ENCODE peak calls at places on chromosome 20, in eight cellular contexts. E, C, L, N, B, F, U and M are unnamed samples.

GRCh38 chr20:25738198-25738597 is 41.5 kb upstream of the ZNF337 start:
- DNase-seq in E (no peak), C (peak; percentile 36), L (no peak), N (no peak), B (no peak), F (peak; percentile 61), U (peak; percentile 44), M (peak; percentile 18)

GRCh38 chr20:43558412-43559146 is at the start of gene SGK2:
- DNase-seq in E (no peak), C (peak; percentile 43), L (no peak), N (no peak), B (peak; percentile 90), F (peak; percentile 45), U (no peak), M (no peak)

GRCh38 chr20:35942243-35942642 is 12.1 kb downstream of the SCAND1 start:
- DNase-seq in E (no peak), C (no peak), L (no peak), N (no peak), B (no peak), F (no peak), U (no peak), M (no peak)

GRCh38 chr20:14441201-14441600 is 103.8 kb upstream of the FLRT3 start:
- DNase-seq in E (peak; percentile 6), C (peak; percentile 68), L (no peak), N (no peak), B (no peak), F (peak; percentile 38), U (no peak), M (no peak)

GRCh38 chr20:44866703-44867335 is 18.7 kb upstream of the YWHAB start:
- DNase-seq in E (peak; percentile 30), C (no peak), L (no peak), N (no peak), B (no peak), F (no peak), U (no peak), M (no peak)

GRCh38 chr20:62740286-62741141 is 31.9 kb downstream of the NTSR1 start:
- DNase-seq in E (peak; percentile 95), C (peak; percentile 95), L (peak; percentile 33), N (peak; percentile 10), B (no peak), F (peak; percentile 94), U (peak; percentile 24), M (peak; percentile 59)

GRCh38 chr20:41004561-41005360 is 23.9 kb upstream of the TOP1 start:
- DNase-seq in E (no peak), C (peak; percentile 44), L (no peak), N (no peak), B (no peak), F (peak; percentile 41), U (no peak), M (no peak)

GRCh38 chr20:11492846-11493245 is 424.8 kb upstream of the BTBD3 start:
- DNase-seq in E (no peak), C (no peak), L (no peak), N (no peak), B (no peak), F (no peak), U (no peak), M (no peak)

GRCh38 chr20:38523697-38524096 is 51.1 kb downstream of the RALGAPB start:
- DNase-seq in E (no peak), C (peak; percentile 65), L (no peak), N (no peak), B (no peak), F (peak; percentile 77), U (no peak), M (peak; percentile 8)

GRCh38 chr20:45355209-45355608 is 7.0 kb upstream of the SDC4 start:
- DNase-seq in E (peak; percentile 24), C (peak; percentile 88), L (no peak), N (no peak), B (no peak), F (peak; percentile 77), U (no peak), M (no peak)

GRCh38 chr20:58550661-58551060 is 35.5 kb upstream of the APCDD1L start:
- DNase-seq in E (no peak), C (peak; percentile 97), L (peak; percentile 61), N (no peak), B (no peak), F (peak; percentile 87), U (peak; percentile 85), M (peak; percentile 39)

GRCh38 chr20:51636123-51636522 is 93.6 kb upstream of the NFATC2 start:
- DNase-seq in E (peak; percentile 47), C (no peak), L (no peak), N (no peak), B (no peak), F (peak; percentile 72), U (no peak), M (no peak)

GRCh38 chr20:17666491-17666890 is 15.6 kb downstream of the RRBP1 start:
- DNase-seq in E (no peak), C (peak; percentile 60), L (peak; percentile 41), N (no peak), B (no peak), F (peak; percentile 69), U (no peak), M (no peak)

DNA sequence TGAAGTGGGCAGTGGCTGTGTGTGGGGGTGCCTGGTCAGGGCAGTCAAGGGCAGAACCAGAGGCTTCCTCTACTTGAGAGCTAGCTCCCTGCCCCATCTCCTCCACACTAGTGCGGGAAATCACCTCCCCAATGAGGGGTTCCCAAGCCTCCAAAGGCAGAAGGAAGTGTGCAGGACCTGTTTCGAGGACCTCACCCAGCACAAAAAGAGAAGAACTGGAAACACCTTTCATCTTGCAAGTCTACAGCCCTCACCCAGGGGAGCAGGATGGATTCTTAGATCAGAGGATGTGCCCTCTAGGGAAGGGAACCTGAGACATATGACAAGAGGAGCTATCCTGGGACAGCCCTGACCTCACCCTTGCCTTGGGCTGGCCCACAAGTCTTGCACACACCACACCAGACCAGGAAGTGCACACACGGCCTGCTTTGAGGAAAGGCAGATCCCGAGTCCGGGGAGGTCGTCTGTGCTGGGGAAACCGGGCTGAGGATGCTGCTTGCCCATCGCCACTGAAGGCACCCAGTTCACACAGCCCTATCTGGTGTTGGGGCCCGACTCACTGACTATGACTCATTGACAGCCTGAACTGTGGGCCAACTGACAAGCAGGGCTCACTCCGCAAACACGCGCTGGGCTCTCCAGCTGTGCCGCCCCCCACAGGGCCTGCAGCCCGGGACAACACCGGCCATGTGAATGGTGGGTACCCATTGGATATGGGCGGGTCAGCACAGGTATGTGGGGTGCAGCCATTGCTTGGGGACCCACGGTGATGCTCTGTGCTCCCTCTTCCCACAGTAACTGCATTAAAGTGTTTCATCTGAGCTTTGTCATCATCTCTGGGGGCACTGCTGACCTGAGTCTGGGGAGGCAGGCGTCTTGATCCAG is 1.8 kb downstream of the SAMD10 start:
- DNase-seq in E (no peak), C (peak; percentile 88), L (no peak), N (no peak), B (no peak), F (peak; percentile 69), U (no peak), M (no peak)
- TF ChIP-seq CTCF in E (no peak), C (no peak), L (no peak), N (no peak), B (no peak), F (no peak), U (no peak), M (no peak)

GRCh38 chr20:57388953-57389694 is 2.1 kb upstream of the RBM38 start:
- DNase-seq in E (peak; percentile 86), C (peak; percentile 15), L (no peak), N (peak; percentile 55), B (peak; percentile 98), F (peak; percentile 56), U (no peak), M (peak; percentile 4)
- H3K4me3 ChIP-seq in E (peak overlapping the region; percentile 78), C (peak overlapping the region; percentile 10), L (no peak overlapping the region), N (peak overlapping the region; percentile 58), B (peak overlapping the region; percentile 24), F (no peak overlapping the region), U (peak overlapping the region; percentile 8), M (no peak overlapping the region)

GRCh38 chr20:56979125-56979524 is 287.3 kb downstream of the BMP7 start:
- DNase-seq in E (no peak), C (no peak), L (no peak), N (no peak), B (no peak), F (no peak), U (no peak), M (no peak)

GRCh38 chr20:56981301-56981700 is 285.1 kb downstream of the BMP7 start:
- DNase-seq in E (no peak), C (no peak), L (no peak), N (no peak), B (no peak), F (no peak), U (no peak), M (no peak)

GRCh38 chr20:56975838-56976237 is 290.6 kb downstream of the BMP7 start:
- DNase-seq in E (no peak), C (no peak), L (no peak), N (no peak), B (no peak), F (no peak), U (no peak), M (no peak)

GRCh38 chr20:56974499-56975250 is 291.8 kb downstream of the BMP7 start:
- DNase-seq in E (peak; percentile 35), C (peak; percentile 37), L (peak; percentile 43), N (no peak), B (peak; percentile 81), F (peak; percentile 5), U (peak; percentile 7), M (peak; percentile 28)

DNA sequence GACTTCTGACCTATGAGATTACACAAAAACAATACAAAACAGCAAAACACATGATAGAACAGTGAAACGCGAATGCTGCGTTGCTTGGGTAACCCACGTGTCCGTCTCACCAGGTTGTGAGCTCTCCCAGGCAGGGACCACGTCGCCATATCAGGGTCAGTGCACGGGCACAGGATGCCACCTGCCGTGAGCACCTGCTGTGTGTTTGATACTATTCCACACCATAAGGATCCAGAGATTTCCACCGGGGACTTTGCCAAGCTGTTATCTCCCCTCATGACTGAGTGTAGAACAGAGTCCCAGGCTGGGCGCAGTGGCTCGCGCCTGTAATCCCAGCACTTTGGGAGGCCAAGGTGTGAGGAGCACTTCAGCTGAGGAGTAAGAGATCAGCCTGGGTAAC is 288.0 kb downstream of the BMP7 start:
- DNase-seq in E (no peak), C (no peak), L (no peak), N (no peak), B (no peak), F (no peak), U (no peak), M (no peak)
- TF ChIP-seq CTCF in E (no peak), C (no peak), L (no peak), N (no peak), B (no peak), F (no peak), U (no peak), M (no peak)

GRCh38 chr20:55316753-55317152 is 688.6 kb downstream of the CBLN4 start:
- DNase-seq in E (no peak), C (no peak), L (no peak), N (no peak), B (no peak), F (no peak), U (no peak), M (no peak)

GRCh38 chr20:55322745-55323144 is 682.6 kb downstream of the CBLN4 start:
- DNase-seq in E (no peak), C (no peak), L (no peak), N (no peak), B (no peak), F (no peak), U (no peak), M (no peak)
- H3K4me3 ChIP-seq in E (no peak overlapping the region), C (no peak overlapping the region), L (no peak overlapping the region), N (no peak overlapping the region), B (no peak overlapping the region), F (no peak overlapping the region), U (no peak overlapping the region), M (no peak overlapping the region)